ENCODE peak calls at places on chromosome 6, in four cellular contexts. J is A549, F is heart right ventricle, S is psoas muscle. C is an unnamed sample.

GRCh38 chr6:3823671-3824070 is 25.5 kb upstream of the FAM50B start:
- DNase-seq in J (no peak), F (no peak), S (no peak), C (no peak)

GRCh38 chr6:11011787-11012234 is 32.3 kb downstream of the ELOVL2 start:
- DNase-seq in S (no peak), J (peak; percentile 80), F (no peak), C (no peak)

GRCh38 chr6:150377211-150377781 is 8.5 kb downstream of the IYD start:
- DNase-seq in F (no peak), S (no peak), J (no peak), C (no peak)

GRCh38 chr6:8743146-8743745 is 307.9 kb upstream of the SLC35B3 start:
- DNase-seq in J (peak; percentile 2), F (no peak), S (no peak), C (no peak)

GRCh38 chr6:143158113-143158581 is 97.5 kb downstream of the AIG1 start:
- DNase-seq in J (no peak), F (no peak), S (no peak), C (no peak)

GRCh38 chr6:167750956-167751358 is 75.8 kb upstream of the AFDN start:
- DNase-seq in S (peak; percentile 25), J (no peak), F (peak; percentile 52), C (peak; percentile 41)

GRCh38 chr6:32941412-32941784 is 570 bp upstream of the HLA-DMB start:
- DNase-seq in S (no peak), J (no peak), F (no peak), C (no peak)

GRCh38 chr6:35341557-35341956 is 801 bp upstream of the PPARD start:
- DNase-seq in J (no peak), S (no peak), F (no peak), C (no peak)

GRCh38 chr6:11634110-11634509 is 96.6 kb downstream of the TMEM170B start:
- DNase-seq in F (no peak), S (no peak), J (no peak), C (no peak)

GRCh38 chr6:87756858-87757257 is 54.8 kb upstream of the AKIRIN2 start:
- DNase-seq in J (peak; percentile 9), F (no peak), S (no peak), C (no peak)

GRCh38 chr6:87628424-87628823 is 38.5 kb downstream of the ORC3 start:
- DNase-seq in J (no peak), F (no peak), S (no peak), C (no peak)

GRCh38 chr6:53492860-53493634 is 51.9 kb downstream of the GCLC start:
- DNase-seq in J (peak; percentile 74), S (no peak), F (no peak), C (no peak)

GRCh38 chr6:33288141-33288941 is 698 bp downstream of the WDR46 start:
- DNase-seq in J (no peak), S (no peak), F (no peak), C (no peak)

GRCh38 chr6:151379933-151380847 is 11.2 kb downstream of the ZBTB2 start:
- DNase-seq in J (no peak), F (no peak), S (peak; percentile 25), C (no peak)

GRCh38 chr6:46015119-46015968 is at the start of gene CLIC5:
- DNase-seq in J (no peak), S (peak; percentile 63), F (peak; percentile 79), C (no peak)

GRCh38 chr6:127225497-127225896 is 41.2 kb upstream of the RNF146 start:
- DNase-seq in S (no peak), J (no peak), F (no peak), C (no peak)

GRCh38 chr6:147257760-147258159 is 53.5 kb downstream of the STXBP5 start:
- DNase-seq in J (no peak), S (no peak), F (no peak), C (no peak)

GRCh38 chr6:72530152-72530551 is 91.7 kb upstream of the KCNQ5 start:
- DNase-seq in J (no peak), S (no peak), F (no peak), C (no peak)

GRCh38 chr6:142867355-142867801 is 77.6 kb downstream of the HIVEP2 start:
- DNase-seq in S (no peak), F (no peak), J (no peak), C (no peak)

GRCh38 chr6:46736913-46737312 is 1.7 kb upstream of the PLA2G7 start:
- DNase-seq in S (no peak), J (no peak), F (no peak), C (no peak)

GRCh38 chr6:127484207-127484858 is 25.1 kb upstream of the KIAA0408 start:
- DNase-seq in J (peak; percentile 23), S (no peak), F (no peak), C (no peak)

DNA sequence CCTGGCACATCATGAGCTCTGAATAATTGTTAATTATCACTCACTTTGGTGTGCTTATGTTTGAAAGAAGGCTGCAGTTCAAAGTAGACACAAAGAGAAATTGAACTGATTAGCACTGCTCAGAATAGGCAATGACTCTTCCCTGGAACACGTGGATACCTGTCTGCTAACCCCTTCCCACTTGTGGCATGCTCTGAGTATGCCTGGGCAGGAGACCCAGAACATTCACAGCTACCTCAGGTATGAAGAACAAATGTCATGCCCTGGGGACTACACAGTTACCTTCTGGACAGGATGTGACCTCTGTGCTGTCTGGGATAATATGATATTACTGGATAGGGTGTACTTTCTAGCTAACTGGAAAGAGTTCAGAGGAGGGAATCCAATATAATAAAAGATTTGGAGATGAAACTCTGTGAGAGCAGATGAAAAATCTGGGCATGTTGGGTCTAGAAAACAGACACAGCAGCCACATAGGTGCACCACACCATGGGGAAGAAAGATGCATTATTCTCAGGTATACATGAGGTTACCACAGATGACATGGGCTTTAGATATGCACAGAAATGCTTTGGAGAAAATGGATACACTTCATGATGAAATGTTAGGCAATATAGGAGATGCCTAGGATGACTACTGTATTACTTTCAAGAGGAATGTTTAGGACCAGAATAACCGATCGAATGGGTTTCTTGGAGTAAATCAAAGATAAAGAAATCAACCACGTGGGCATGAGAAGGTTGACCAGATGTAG is 324.2 kb upstream of the PREP start:
- DNase-seq in F (no peak), S (no peak), J (no peak), C (no peak)
- H3K27ac ChIP-seq in F (no peak overlapping the region), S (no peak overlapping the region), J (no peak overlapping the region), C (no peak overlapping the region)

GRCh38 chr6:160282444-160282843 is 23.8 kb upstream of the SLC22A2 start:
- DNase-seq in S (no peak), J (no peak), F (no peak), C (no peak)

GRCh38 chr6:160279850-160280249 is 21.2 kb upstream of the SLC22A2 start:
- DNase-seq in F (no peak), S (no peak), J (peak; percentile 26), C (no peak)

GRCh38 chr6:160284575-160284974 is 26.0 kb upstream of the SLC22A2 start:
- DNase-seq in F (no peak), S (no peak), J (no peak), C (no peak)

GRCh38 chr6:160285541-160286105 is 27.0 kb upstream of the SLC22A2 start:
- DNase-seq in S (no peak), J (no peak), F (no peak), C (no peak)
- H3K4me1 ChIP-seq in S (no peaks in the 10 kb centered on the region), J (no peaks in the 10 kb centered on the region), F (no peaks in the 10 kb centered on the region), C (no peaks in the 10 kb centered on the region)

GRCh38 chr6:117188627-117189201 is 76.6 kb upstream of the VGLL2 start:
- DNase-seq in S (no peak), J (no peak), F (no peak), C (no peak)
- TF ChIP-seq CTCF in S (peak; percentile 53), J (peak; percentile 32), F (peak; percentile 55), C (no peak)

DNA sequence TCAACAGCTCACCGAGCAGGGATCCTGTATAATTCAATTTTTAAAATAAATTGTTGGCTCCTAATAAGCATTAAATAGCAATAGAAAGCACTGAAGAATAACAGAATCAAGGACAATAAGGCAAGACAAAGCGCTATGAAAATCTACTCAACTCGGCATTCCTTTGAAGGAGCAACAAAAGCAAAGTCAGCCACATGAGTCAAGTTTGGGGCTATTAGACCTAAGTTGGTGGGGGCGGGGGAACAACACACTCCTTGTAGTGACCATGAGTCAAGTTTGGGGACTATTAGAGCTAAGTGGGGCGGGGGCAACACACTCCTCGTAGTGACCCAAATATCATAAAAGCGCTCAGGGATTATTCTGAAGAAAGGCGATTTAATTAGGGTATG is 120.0 kb downstream of the FOXC1 start:
- DNase-seq in J (no peak), F (no peak), S (no peak), C (no peak)
- H3K27ac ChIP-seq in J (no peak overlapping the region), F (no peak overlapping the region), S (no peak overlapping the region), C (no peak overlapping the region)